ENCODE peak calls at places on chromosomes 5 and 9, in seven cellular contexts. One of them, this sample, is unnamed.
A peak's percentile ranks its signal among the peaks of the same experiment; 100 is the strongest.

GRCh38 chr9:111842313-111842712 is 47.6 kb upstream of the SHOC1 start:
- DNase-seq in Peyer's patch: no peak
- DNase-seq in A549: no peak
- DNase-seq in breast epithelium: no peak
- DNase-seq in tibial nerve: no peak
- DNase-seq in HCT116: no peak
- DNase-seq in GM12878: no peak
- DNase-seq in this sample: no peak

GRCh38 chr5:73532195-73532594 is 33.2 kb downstream of the ANKRA2 start:
- DNase-seq in Peyer's patch: peak; percentile 51
- DNase-seq in A549: no peak
- DNase-seq in breast epithelium: no peak
- DNase-seq in tibial nerve: no peak
- DNase-seq in HCT116: no peak
- DNase-seq in GM12878: no peak
- DNase-seq in this sample: no peak

GRCh38 chr5:96788112-96788749 is 19.5 kb downstream of the ERAP1 start:
- DNase-seq in Peyer's patch: no peak
- DNase-seq in A549: no peak
- DNase-seq in breast epithelium: no peak
- DNase-seq in tibial nerve: no peak
- DNase-seq in HCT116: no peak
- DNase-seq in GM12878: no peak
- DNase-seq in this sample: no peak

GRCh38 chr9:12968093-12968492 is 193.3 kb downstream of the LURAP1L start:
- DNase-seq in Peyer's patch: no peak
- DNase-seq in A549: no peak
- DNase-seq in breast epithelium: no peak
- DNase-seq in tibial nerve: no peak
- DNase-seq in HCT116: no peak
- DNase-seq in GM12878: no peak
- DNase-seq in this sample: no peak

GRCh38 chr9:21119093-21119770 is 22.4 kb downstream of the IFNW1 start:
- DNase-seq in Peyer's patch: no peak
- DNase-seq in A549: no peak
- DNase-seq in breast epithelium: no peak
- DNase-seq in tibial nerve: no peak
- DNase-seq in HCT116: no peak
- DNase-seq in GM12878: no peak
- DNase-seq in this sample: no peak

GRCh38 chr5:158570502-158570901 is 529.2 kb downstream of the EBF1 start:
- DNase-seq in Peyer's patch: no peak
- DNase-seq in A549: no peak
- DNase-seq in breast epithelium: no peak
- DNase-seq in tibial nerve: no peak
- DNase-seq in HCT116: no peak
- DNase-seq in GM12878: no peak
- DNase-seq in this sample: no peak

GRCh38 chr9:109383356-109383755 is 62.5 kb upstream of the EPB41L4B start:
- DNase-seq in Peyer's patch: no peak
- DNase-seq in A549: no peak
- DNase-seq in breast epithelium: no peak
- DNase-seq in tibial nerve: no peak
- DNase-seq in HCT116: no peak
- DNase-seq in GM12878: no peak
- DNase-seq in this sample: no peak

GRCh38 chr5:105807951-105808350 is 1862.8 kb downstream of the EFNA5 start:
- DNase-seq in Peyer's patch: no peak
- DNase-seq in A549: no peak
- DNase-seq in breast epithelium: no peak
- DNase-seq in tibial nerve: no peak
- DNase-seq in HCT116: no peak
- DNase-seq in GM12878: no peak
- DNase-seq in this sample: no peak

GRCh38 chr9:125142560-125143376 is 560 bp downstream of the SCAI start:
- DNase-seq in Peyer's patch: no peak
- DNase-seq in A549: no peak
- DNase-seq in breast epithelium: no peak
- DNase-seq in tibial nerve: no peak
- DNase-seq in HCT116: no peak
- DNase-seq in GM12878: no peak
- DNase-seq in this sample: no peak

GRCh38 chr5:39266442-39266841 is 47.1 kb upstream of the FYB1 start:
- DNase-seq in Peyer's patch: no peak
- DNase-seq in A549: peak; percentile 23
- DNase-seq in breast epithelium: no peak
- DNase-seq in tibial nerve: no peak
- DNase-seq in HCT116: no peak
- DNase-seq in GM12878: no peak
- DNase-seq in this sample: no peak

GRCh38 chr5:29853711-29854110 is 1339.8 kb upstream of the CDH6 start:
- DNase-seq in Peyer's patch: no peak
- DNase-seq in A549: no peak
- DNase-seq in breast epithelium: no peak
- DNase-seq in tibial nerve: no peak
- DNase-seq in HCT116: no peak
- DNase-seq in GM12878: no peak
- DNase-seq in this sample: no peak

GRCh38 chr5:17951392-17952169 is 317.3 kb downstream of the TAF11L14 start:
- DNase-seq in Peyer's patch: no peak
- DNase-seq in A549: peak; percentile 52
- DNase-seq in breast epithelium: no peak
- DNase-seq in tibial nerve: no peak
- DNase-seq in HCT116: no peak
- DNase-seq in GM12878: no peak
- DNase-seq in this sample: no peak

GRCh38 chr5:147658293-147658932 is 124.1 kb downstream of the JAKMIP2 start:
- DNase-seq in Peyer's patch: no peak
- DNase-seq in A549: no peak
- DNase-seq in breast epithelium: no peak
- DNase-seq in tibial nerve: no peak
- DNase-seq in HCT116: no peak
- DNase-seq in GM12878: no peak
- DNase-seq in this sample: no peak

GRCh38 chr9:121618504-121618903 is 32.9 kb upstream of the DAB2IP start:
- DNase-seq in Peyer's patch: no peak
- DNase-seq in A549: no peak
- DNase-seq in breast epithelium: no peak
- DNase-seq in tibial nerve: no peak
- DNase-seq in HCT116: no peak
- DNase-seq in GM12878: no peak
- DNase-seq in this sample: no peak

GRCh38 chr9:27537027-27537435 is 7.4 kb upstream of the MOB3B start:
- DNase-seq in Peyer's patch: no peak
- DNase-seq in A549: no peak
- DNase-seq in breast epithelium: no peak
- DNase-seq in tibial nerve: no peak
- DNase-seq in HCT116: no peak
- DNase-seq in GM12878: no peak
- DNase-seq in this sample: no peak

GRCh38 chr5:62486672-62487071 is 74.1 kb downstream of the IPO11 start:
- DNase-seq in Peyer's patch: no peak
- DNase-seq in A549: no peak
- DNase-seq in breast epithelium: no peak
- DNase-seq in tibial nerve: no peak
- DNase-seq in HCT116: no peak
- DNase-seq in GM12878: no peak
- DNase-seq in this sample: no peak

GRCh38 chr5:165627548-165628170 is 2122.2 kb downstream of the MAT2B start:
- DNase-seq in Peyer's patch: no peak
- DNase-seq in A549: no peak
- DNase-seq in breast epithelium: no peak
- DNase-seq in tibial nerve: no peak
- DNase-seq in HCT116: no peak
- DNase-seq in GM12878: no peak
- DNase-seq in this sample: no peak

GRCh38 chr9:35814106-35814840 is 569 bp downstream of the HINT2 start:
- DNase-seq in Peyer's patch: peak; percentile 84
- DNase-seq in A549: peak; percentile 72
- DNase-seq in breast epithelium: peak; percentile 70
- DNase-seq in tibial nerve: peak; percentile 56
- DNase-seq in HCT116: no peak
- DNase-seq in GM12878: no peak
- DNase-seq in this sample: no peak

GRCh38 chr5:1824109-1824821 is 23.1 kb downstream of the NDUFS6 start:
- DNase-seq in Peyer's patch: peak; percentile 39
- DNase-seq in A549: no peak
- DNase-seq in breast epithelium: no peak
- DNase-seq in tibial nerve: no peak
- DNase-seq in HCT116: no peak
- DNase-seq in GM12878: no peak
- DNase-seq in this sample: no peak

GRCh38 chr9:16964228-16964627 is 93.8 kb upstream of the BNC2 start:
- DNase-seq in Peyer's patch: no peak
- DNase-seq in A549: no peak
- DNase-seq in breast epithelium: no peak
- DNase-seq in tibial nerve: no peak
- DNase-seq in HCT116: peak; percentile 8
- DNase-seq in GM12878: no peak
- DNase-seq in this sample: no peak

GRCh38 chr9:70491798-70492736 is 77.6 kb upstream of the KLF9 start:
- DNase-seq in Peyer's patch: no peak
- DNase-seq in A549: no peak
- DNase-seq in breast epithelium: no peak
- DNase-seq in tibial nerve: no peak
- DNase-seq in HCT116: no peak
- DNase-seq in GM12878: no peak
- DNase-seq in this sample: no peak

DNA sequence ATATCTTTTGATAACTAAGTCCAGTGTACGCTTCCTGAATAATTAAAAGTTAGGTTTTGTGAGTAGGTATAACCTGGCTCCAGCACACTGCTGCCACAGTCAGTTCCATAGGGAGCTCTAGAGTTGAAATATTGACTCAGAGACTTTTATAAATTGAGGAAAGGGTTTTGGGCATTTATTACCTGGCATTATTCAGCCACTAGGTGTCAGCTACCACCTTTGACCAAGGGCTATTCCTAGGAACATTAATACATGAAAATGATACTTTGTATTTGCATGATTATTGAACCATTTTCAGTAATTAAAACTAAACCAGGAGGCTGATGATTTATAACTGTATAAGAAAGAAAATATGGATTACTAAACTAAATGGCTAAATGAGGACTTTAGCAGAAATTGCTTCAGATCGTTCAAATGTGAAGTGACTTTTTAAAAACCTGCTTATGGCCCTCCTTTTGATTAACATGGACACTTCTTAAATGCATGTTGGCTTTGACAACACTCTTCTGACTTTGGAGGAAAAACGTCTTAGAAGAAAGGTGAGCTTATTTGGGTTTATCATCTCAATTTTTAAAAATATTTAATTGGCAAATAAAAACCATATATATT is 83.0 kb downstream of the SMC2 start:
- DNase-seq in Peyer's patch: no peak
- DNase-seq in A549: peak; percentile 21
- DNase-seq in breast epithelium: no peak
- DNase-seq in tibial nerve: no peak
- DNase-seq in HCT116: peak; percentile 15
- DNase-seq in GM12878: no peak
- DNase-seq in this sample: no peak
- TF ChIP-seq CTCF in Peyer's patch: no peak
- TF ChIP-seq CTCF in A549: peak; percentile 63
- TF ChIP-seq CTCF in breast epithelium: peak; percentile 20
- TF ChIP-seq CTCF in tibial nerve: no peak
- TF ChIP-seq CTCF in HCT116: peak; percentile 35
- TF ChIP-seq CTCF in GM12878: peak; percentile 36
- TF ChIP-seq CTCF in this sample: no peak

GRCh38 chr5:114362197-114362976 is 517 bp downstream of the KCNN2 start:
- DNase-seq in Peyer's patch: no peak
- DNase-seq in A549: peak; percentile 20
- DNase-seq in breast epithelium: no peak
- DNase-seq in tibial nerve: no peak
- DNase-seq in HCT116: no peak
- DNase-seq in GM12878: no peak
- DNase-seq in this sample: no peak

GRCh38 chr5:114360816-114361723 is 800 bp upstream of the KCNN2 start:
- DNase-seq in Peyer's patch: no peak
- DNase-seq in A549: peak; percentile 2
- DNase-seq in breast epithelium: no peak
- DNase-seq in tibial nerve: no peak
- DNase-seq in HCT116: no peak
- DNase-seq in GM12878: no peak
- DNase-seq in this sample: no peak

GRCh38 chr5:114360362-114360761 is 1.5 kb upstream of the KCNN2 start:
- DNase-seq in Peyer's patch: no peak
- DNase-seq in A549: no peak
- DNase-seq in breast epithelium: no peak
- DNase-seq in tibial nerve: no peak
- DNase-seq in HCT116: no peak
- DNase-seq in GM12878: no peak
- DNase-seq in this sample: no peak

GRCh38 chr5:114362977-114363721 is 1.3 kb downstream of the KCNN2 start:
- DNase-seq in Peyer's patch: no peak
- DNase-seq in A549: peak; percentile 14
- DNase-seq in breast epithelium: no peak
- DNase-seq in tibial nerve: no peak
- DNase-seq in HCT116: no peak
- DNase-seq in GM12878: no peak
- DNase-seq in this sample: no peak

DNA sequence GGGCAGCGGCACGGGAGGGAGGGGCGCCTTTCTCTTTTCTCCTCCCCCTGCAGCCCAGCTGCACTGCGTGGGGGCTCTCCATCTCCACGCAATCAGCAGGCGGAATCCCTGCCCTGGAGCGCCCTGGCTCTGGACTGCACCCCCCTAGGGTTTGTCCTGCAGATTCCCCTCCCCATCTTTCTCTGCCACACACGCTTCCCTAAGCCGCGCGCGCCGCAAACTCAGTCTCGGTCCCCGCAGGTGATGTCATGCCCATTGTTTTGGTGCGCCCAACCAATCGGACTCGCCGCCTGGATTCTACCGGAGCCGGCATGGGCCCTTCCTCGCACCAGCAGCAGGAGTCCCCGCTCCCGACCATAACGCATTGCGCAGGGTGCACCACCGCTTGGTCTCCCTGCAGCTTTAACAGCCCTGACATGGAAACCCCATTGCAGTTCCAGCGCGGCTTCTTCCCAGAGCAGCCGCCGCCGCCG is at the start of gene KCNN2:
- DNase-seq in Peyer's patch: peak; percentile 58
- DNase-seq in A549: peak; percentile 70
- DNase-seq in breast epithelium: peak; percentile 81
- DNase-seq in tibial nerve: no peak
- DNase-seq in HCT116: no peak
- DNase-seq in GM12878: peak; percentile 26
- DNase-seq in this sample: peak; percentile 84
- TF ChIP-seq POLR2A in Peyer's patch: no peak
- TF ChIP-seq POLR2A in A549: no peak
- TF ChIP-seq POLR2A in breast epithelium: no peak
- TF ChIP-seq POLR2A in tibial nerve: no peak
- TF ChIP-seq POLR2A in HCT116: no peak
- TF ChIP-seq POLR2A in GM12878: no peak
- TF ChIP-seq POLR2A in this sample: no peak

GRCh38 chr9:126514037-126514821 is 99.5 kb upstream of the LMX1B start:
- DNase-seq in Peyer's patch: peak; percentile 79
- DNase-seq in A549: peak; percentile 67
- DNase-seq in breast epithelium: no peak
- DNase-seq in tibial nerve: no peak
- DNase-seq in HCT116: peak; percentile 15
- DNase-seq in GM12878: no peak
- DNase-seq in this sample: no peak
- H3K4me3 ChIP-seq in Peyer's patch: peak overlapping the region; percentile 5
- H3K4me3 ChIP-seq in A549: peak overlapping the region; percentile 43
- H3K4me3 ChIP-seq in breast epithelium: peak overlapping the region; percentile 33
- H3K4me3 ChIP-seq in tibial nerve: peak overlapping the region; percentile 0
- H3K4me3 ChIP-seq in HCT116: no peak overlapping the region
- H3K4me3 ChIP-seq in GM12878: no peak overlapping the region
- H3K4me3 ChIP-seq in this sample: no peak overlapping the region

GRCh38 chr5:26034813-26035212 is 1003.6 kb downstream of the CDH9 start:
- DNase-seq in Peyer's patch: no peak
- DNase-seq in A549: no peak
- DNase-seq in breast epithelium: no peak
- DNase-seq in tibial nerve: no peak
- DNase-seq in HCT116: no peak
- DNase-seq in GM12878: no peak
- DNase-seq in this sample: no peak
- TF ChIP-seq CTCF in Peyer's patch: no peak
- TF ChIP-seq CTCF in A549: no peak
- TF ChIP-seq CTCF in breast epithelium: no peak
- TF ChIP-seq CTCF in tibial nerve: no peak
- TF ChIP-seq CTCF in HCT116: no peak
- TF ChIP-seq CTCF in GM12878: no peak
- TF ChIP-seq CTCF in this sample: no peak